ENCODE peak calls at places on chromosome 14, in seven cellular contexts. F is PC-3; Q is CD8-positive, alpha-beta T cell; B is heart right ventricle; X is aorta; I is heart left ventricle; W is tibial nerve. U is an unnamed sample. For H3K27me3, the result is how much of the 10 kb centered on the place peaks cover.

GRCh38 chr14:51619551-51619950 is 32.2 kb upstream of the FRMD6 start:
- DNase-seq in Q (no peak), F (no peak), W (no peak), B (no peak), X (no peak), I (no peak), U (no peak)

GRCh38 chr14:76581592-76581991 is 179.7 kb upstream of the VASH1 start:
- DNase-seq in B (no peak), X (no peak), W (no peak), F (no peak), I (no peak), Q (no peak), U (no peak)

GRCh38 chr14:69643430-69644200 is 32.2 kb downstream of the SUSD6 start:
- DNase-seq in I (no peak), B (peak), F (peak), W (no peak), Q (peak), X (no peak), U (no peak)

GRCh38 chr14:95496111-95496681 is 20.3 kb downstream of the SYNE3 start:
- DNase-seq in W (no peak), Q (no peak), B (no peak), X (no peak), I (no peak), F (no peak), U (no peak)

GRCh38 chr14:20681348-20682126 is 2.8 kb upstream of the RNASE4 start:
- DNase-seq in B (peak), F (peak), X (peak), I (peak), W (peak), Q (peak), U (no peak)

GRCh38 chr14:99601301-99601945 is 2.6 kb downstream of the CCDC85C start:
- DNase-seq in X (no peak), F (peak), Q (no peak), W (no peak), I (no peak), B (no peak), U (no peak)

GRCh38 chr14:51610766-51611165 is 40.9 kb upstream of the FRMD6 start:
- DNase-seq in F (no peak), W (no peak), B (no peak), I (no peak), X (no peak), Q (no peak), U (no peak)

GRCh38 chr14:65387628-65388027 is 24.9 kb upstream of the FUT8 start:
- DNase-seq in X (no peak), B (no peak), F (no peak), I (no peak), W (no peak), Q (no peak), U (no peak)

GRCh38 chr14:67962215-67962644 is 142.7 kb downstream of the RAD51B start:
- DNase-seq in Q (no peak), B (no peak), F (no peak), I (no peak), W (no peak), X (no peak), U (no peak)

GRCh38 chr14:29056167-29056566 is 289.6 kb downstream of the FOXG1 start:
- DNase-seq in W (no peak), F (no peak), B (no peak), X (no peak), I (no peak), Q (no peak), U (no peak)

GRCh38 chr14:67428501-67429031 is 16.6 kb upstream of the PLEK2 start:
- DNase-seq in W (no peak), F (peak), Q (no peak), I (no peak), X (no peak), B (no peak), U (no peak)

GRCh38 chr14:72450473-72451044 is 443.3 kb downstream of the DPF3 start:
- DNase-seq in I (no peak), F (no peak), W (no peak), Q (no peak), B (no peak), X (no peak), U (no peak)

GRCh38 chr14:38999949-39000348 is 103.1 kb downstream of the SEC23A start:
- DNase-seq in Q (no peak), F (no peak), B (no peak), W (no peak), X (no peak), I (no peak), U (no peak)

GRCh38 chr14:64683264-64683663 is 21.0 kb upstream of the PLEKHG3 start:
- DNase-seq in I (no peak), F (no peak), Q (no peak), B (no peak), W (no peak), X (no peak), U (no peak)

GRCh38 chr14:28754209-28754985 is 12.2 kb upstream of the FOXG1 start:
- DNase-seq in B (peak), F (peak), Q (no peak), X (no peak), W (no peak), I (no peak), U (peak)

GRCh38 chr14:69547701-69548348 is 26.8 kb downstream of the CCDC177 start:
- DNase-seq in Q (no peak), I (no peak), W (no peak), B (no peak), F (no peak), X (no peak), U (no peak)

GRCh38 chr14:68680541-68681051 is 112.3 kb downstream of the ZFP36L1 start:
- DNase-seq in W (no peak), I (no peak), X (peak), Q (no peak), F (no peak), B (no peak), U (no peak)

GRCh38 chr14:34498684-34499412 is 36.8 kb upstream of the SPTSSA start:
- DNase-seq in X (no peak), Q (no peak), B (no peak), F (peak), W (no peak), I (no peak), U (peak)

GRCh38 chr14:67680121-67680602 is 5.7 kb upstream of the VTI1B start:
- DNase-seq in B (no peak), I (no peak), X (no peak), Q (no peak), F (peak), W (no peak), U (no peak)

DNA sequence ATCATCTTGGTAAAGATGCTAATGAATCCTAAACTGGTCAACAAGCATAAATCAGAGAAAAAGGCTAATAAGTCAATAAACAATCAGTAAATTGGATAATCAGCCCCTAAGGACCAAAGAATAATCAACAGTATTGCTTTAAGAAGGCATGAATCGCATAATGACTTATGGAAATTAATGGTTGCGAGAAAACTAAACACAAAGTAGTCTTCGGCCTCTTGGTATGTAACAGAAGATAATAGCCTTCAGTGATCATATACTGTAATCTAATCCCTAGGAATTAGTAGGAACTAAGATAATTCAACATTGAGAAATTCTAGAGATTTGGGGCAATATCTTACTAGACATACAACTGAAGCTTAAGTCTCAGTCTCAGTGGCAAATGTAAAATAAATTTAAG is 122.1 kb downstream of the PRKCH start:
- DNase-seq in Q (no peak), W (no peak), B (no peak), F (no peak), X (no peak), I (no peak), U (no peak)
- H3K27ac ChIP-seq in Q (no peak), W (no peak), B (no peak), F (no peak), X (no peak), I (no peak), U (no peak)

GRCh38 chr14:104564744-104565679 is 14.6 kb upstream of the C14orf180 start:
- DNase-seq in I (no peak), Q (no peak), W (no peak), X (no peak), B (no peak), F (no peak), U (no peak)
- H3K27me3 ChIP-seq in I (under half), Q (under half), W (under half), X (under half), B (under half), F (half or more), U (under half)

GRCh38 chr14:103391048-103391447 is 5.8 kb downstream of the MARK3 start:
- DNase-seq in X (no peak), W (no peak), I (no peak), F (peak), B (no peak), Q (peak), U (peak)
- H3K27ac ChIP-seq in X (no peak), W (no peak), I (no peak), F (no peak), B (no peak), Q (no peak), U (no peak)

DNA sequence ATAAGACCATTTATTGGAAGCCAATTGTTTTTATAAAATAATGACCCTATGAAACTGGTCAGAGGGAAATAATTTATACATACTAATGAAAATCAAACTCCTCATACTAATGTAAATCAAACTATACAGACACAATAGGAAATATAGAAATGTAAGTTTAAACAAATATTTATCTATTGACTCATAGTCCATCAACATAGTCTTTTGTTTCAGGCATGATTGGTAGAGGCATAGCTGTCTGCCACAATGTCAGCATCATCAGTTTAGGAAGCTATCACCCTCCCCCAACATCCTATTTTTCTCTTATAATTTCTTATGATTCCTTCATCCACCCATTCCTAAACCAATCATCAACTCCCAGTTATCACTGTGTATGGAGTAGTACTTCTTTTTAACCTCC is 117.7 kb downstream of the SLC38A6 start:
- DNase-seq in X (no peak), B (no peak), Q (no peak), I (no peak), W (no peak), F (peak), U (no peak)
- H3K27me3 ChIP-seq in X (under half), B (under half), Q (under half), I (under half), W (under half), F (under half), U (under half)

DNA sequence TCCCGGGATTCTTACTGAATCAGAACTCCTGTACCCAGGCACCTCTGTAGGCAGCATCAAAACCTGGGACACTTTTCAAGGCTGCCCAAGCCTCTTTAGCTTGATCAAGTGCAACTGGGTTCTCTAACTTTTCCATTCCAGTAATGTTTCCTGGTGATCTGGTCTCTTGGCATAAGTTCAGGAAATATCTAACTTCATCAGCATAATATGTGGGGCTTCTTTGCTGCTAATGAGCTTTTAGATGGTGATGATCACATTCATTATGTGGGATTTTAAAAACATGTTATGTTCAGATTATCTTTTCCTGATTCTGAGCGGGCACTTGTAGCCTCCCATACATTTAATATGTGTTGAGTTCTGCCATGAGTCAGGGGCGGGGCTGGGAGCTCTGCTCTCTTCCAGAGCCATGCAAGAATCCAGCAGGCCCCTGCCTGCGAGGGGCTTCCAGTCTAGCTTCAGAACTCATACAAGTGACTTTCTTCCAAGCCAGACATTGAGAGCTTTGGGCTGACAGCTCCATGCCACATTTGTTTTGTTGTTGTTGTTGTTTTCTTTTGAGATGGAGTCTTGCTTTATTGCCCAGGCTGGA is 39.5 kb upstream of the RIN3 start:
- DNase-seq in F (no peak), Q (no peak), W (no peak), B (no peak), X (no peak), I (no peak), U (no peak)
- H3K27ac ChIP-seq in F (no peak), Q (no peak), W (no peak), B (no peak), X (no peak), I (no peak), U (no peak)

DNA sequence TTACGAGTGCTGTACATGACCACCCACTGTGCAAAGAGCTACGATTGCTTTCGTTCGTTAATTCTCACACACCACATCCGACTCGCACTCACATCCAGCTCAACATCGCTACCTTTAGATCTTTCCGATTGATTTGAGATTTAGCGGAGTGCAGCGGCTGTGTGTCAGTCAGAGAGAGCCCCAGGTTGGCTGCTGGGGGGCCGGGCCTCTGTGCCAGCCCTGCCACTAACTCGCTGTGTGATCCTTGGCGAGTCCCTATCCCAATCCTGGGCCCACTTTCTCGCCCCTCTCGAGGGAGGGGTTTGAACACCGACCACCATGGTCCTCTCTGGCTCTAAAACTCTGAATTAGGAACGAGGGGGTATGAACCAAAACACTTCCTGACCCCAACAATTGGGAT is 8.6 kb downstream of the DLK1 start:
- DNase-seq in F (no peak), X (no peak), B (no peak), Q (no peak), W (no peak), I (no peak), U (no peak)
- H3K27me3 ChIP-seq in F (under half), X (under half), B (half or more), Q (under half), W (under half), I (under half), U (under half)

DNA sequence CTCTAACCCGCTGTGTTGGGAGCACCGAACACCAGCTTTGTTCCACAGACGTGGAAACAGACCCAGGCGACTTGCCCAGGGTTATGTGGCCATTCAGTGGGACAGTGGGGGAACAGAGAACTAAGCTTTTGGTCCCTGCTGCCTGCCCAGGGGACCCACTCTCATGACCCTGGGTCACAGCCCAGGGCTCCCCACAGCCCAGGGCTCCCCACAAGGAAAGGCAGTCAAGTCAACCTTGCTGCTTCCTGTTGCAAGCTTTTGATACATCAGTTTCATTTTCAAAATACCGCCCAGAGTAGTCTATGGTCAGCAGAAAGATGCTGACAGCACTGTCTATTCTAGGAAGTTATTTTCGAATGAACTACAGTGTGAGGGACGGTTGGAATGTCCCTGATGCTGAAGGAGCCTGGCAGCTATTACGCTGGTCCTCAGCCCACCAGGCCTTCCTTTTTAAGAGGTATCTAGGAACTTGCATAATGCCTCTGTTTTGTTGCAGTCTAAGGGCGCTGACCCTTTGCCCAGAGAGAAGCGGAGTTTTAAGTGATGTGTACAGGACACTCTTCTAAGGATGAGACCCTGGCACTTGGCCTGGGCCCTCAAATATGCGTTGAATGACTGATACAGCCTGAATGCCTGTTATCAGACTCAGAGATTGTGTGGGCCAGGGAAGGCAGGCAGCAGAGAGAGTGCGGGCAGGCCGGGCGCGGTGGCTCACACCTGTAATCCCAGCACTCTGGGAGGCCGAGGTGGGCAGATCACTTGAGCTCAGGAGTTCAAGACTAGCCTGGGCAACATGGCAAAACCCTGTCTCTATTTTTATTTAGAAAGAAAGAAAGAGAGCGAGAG is 12.6 kb upstream of the TTC7B start:
- DNase-seq in F (no peak), X (peak), W (no peak), I (peak), Q (no peak), B (no peak), U (no peak)
- H3K27ac ChIP-seq in F (no peak), X (no peak), W (peak), I (peak), Q (peak), B (peak), U (no peak)

DNA sequence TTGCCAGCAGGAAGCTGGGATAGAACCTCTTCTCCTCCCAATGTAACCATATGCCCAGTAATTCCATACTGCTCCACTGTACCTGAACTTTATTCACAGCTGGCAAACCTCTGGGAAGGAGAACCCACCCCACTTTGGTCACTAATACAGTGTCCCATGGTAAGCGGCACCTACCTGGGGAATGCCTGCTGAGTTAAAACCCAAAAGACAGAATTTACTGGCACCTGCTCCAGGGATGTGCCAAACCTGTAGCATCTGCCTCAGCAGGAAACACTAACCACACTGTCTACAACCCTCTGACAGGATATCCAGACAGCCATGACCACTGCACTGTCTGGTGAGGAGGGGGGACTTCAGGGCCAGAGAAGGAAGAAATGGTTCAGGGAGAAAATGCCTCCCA is 26.6 kb downstream of the DDX24 start:
- DNase-seq in X (no peak), B (no peak), F (no peak), W (no peak), I (no peak), Q (no peak), U (no peak)
- H3K27me3 ChIP-seq in X (under half), B (under half), F (under half), W (under half), I (under half), Q (under half), U (under half)